ENCODE peak calls at places on chromosomes 11 and 22, in four cellular contexts. E, S, Y and Z are unnamed samples.

GRCh38 chr22:31680764-31681624 is 19.0 kb upstream of the PISD start:
- DNase-seq in E (peak; percentile 54), S (no peak), Y (no peak), Z (no peak)

GRCh38 chr22:45612451-45612901 is 59.2 kb upstream of the ATXN10 start:
- DNase-seq in S (peak; percentile 89), E (peak; percentile 55), Y (no peak), Z (no peak)

GRCh38 chr22:38735465-38736256 is 20.1 kb downstream of the SUN2 start:
- DNase-seq in S (no peak), Y (no peak), E (no peak), Z (no peak)

GRCh38 chr11:9625728-9626127 is 38.1 kb upstream of the SWAP70 start:
- DNase-seq in E (no peak), Y (no peak), S (no peak), Z (no peak)

GRCh38 chr11:369336-370018 is at the start of gene B4GALNT4:
- DNase-seq in S (no peak), E (no peak), Y (peak; percentile 36), Z (no peak)

GRCh38 chr22:40819741-40820140 is 595 bp upstream of the SLC25A17 start:
- DNase-seq in Y (no peak), E (no peak), S (no peak), Z (no peak)

GRCh38 chr22:44752285-44753188 is at the start of gene ARHGAP8:
- DNase-seq in S (no peak), Y (no peak), E (no peak), Z (no peak)

GRCh38 chr11:129264114-129264513 is 72.0 kb upstream of the ARHGAP32 start:
- DNase-seq in Y (no peak), S (no peak), E (no peak), Z (no peak)

GRCh38 chr11:111602865-111603632 is 800 bp downstream of the SIK2 start:
- DNase-seq in S (no peak), Y (peak; percentile 43), E (no peak), Z (no peak)

GRCh38 chr22:49034836-49035817 is 792.5 kb downstream of the BRD1 start:
- DNase-seq in Y (no peak), S (no peak), E (no peak), Z (no peak)

GRCh38 chr11:45110562-45110961 is 35.9 kb upstream of the PRDM11 start:
- DNase-seq in S (no peak), E (peak; percentile 34), Y (peak; percentile 56), Z (no peak)

GRCh38 chr11:44484211-44484610 is 81.3 kb upstream of the CD82 start:
- DNase-seq in E (no peak), S (no peak), Y (no peak), Z (no peak)

GRCh38 chr11:80297808-80298460 is 857.1 kb upstream of the TENM4 start:
- DNase-seq in Y (no peak), E (no peak), S (peak; percentile 64), Z (no peak)

GRCh38 chr11:61083601-61084147 is 18.6 kb upstream of the CD5 start:
- DNase-seq in Y (peak; percentile 84), E (no peak), S (no peak), Z (no peak)

GRCh38 chr11:5522308-5522707 is 5.8 kb upstream of the UBQLNL start:
- DNase-seq in S (peak; percentile 18), E (no peak), Y (no peak), Z (no peak)

GRCh38 chr11:133947298-133947905 is 9.4 kb downstream of the IGSF9B start:
- DNase-seq in E (no peak), S (peak; percentile 16), Y (peak; percentile 75), Z (no peak)

GRCh38 chr11:4559527-4560440 is 14.8 kb downstream of the OR52M1 start:
- DNase-seq in E (no peak), S (no peak), Y (no peak), Z (no peak)

GRCh38 chr11:128323381-128323780 is 264.0 kb downstream of the ETS1 start:
- DNase-seq in Y (peak; percentile 67), S (no peak), E (no peak), Z (no peak)

GRCh38 chr11:27420722-27421572 is 51.6 kb downstream of the LGR4 start:
- DNase-seq in S (no peak), E (no peak), Y (no peak), Z (no peak)